ENCODE peak calls at places on chromosomes 5 and 9, in nine cellular contexts. B is pancreas, J is mucosa of descending colon, M is breast epithelium, I is A673, F is MM.1S, Z is SJSA1, C is hepatocyte, Q is HCT116. Y is an unnamed sample.
A peak's percentile ranks its signal among the peaks of the same experiment; 100 is the strongest.

GRCh38 chr5:112637343-112637742 is 100.3 kb upstream of the APC start:
- DNase-seq in Q (no peak), I (no peak), M (no peak), Z (no peak), F (no peak), J (no peak), C (no peak), B (no peak), Y (no peak)

GRCh38 chr9:2657427-2657826 is 35.8 kb downstream of the VLDLR start:
- DNase-seq in J (no peak), B (no peak), Q (no peak), C (no peak), I (no peak), M (no peak), Z (no peak), F (no peak), Y (no peak)

GRCh38 chr5:13731229-13731628 is 213.3 kb downstream of the DNAH5 start:
- DNase-seq in Z (no peak), I (no peak), C (no peak), B (no peak), J (no peak), F (no peak), M (no peak), Q (no peak), Y (no peak)

GRCh38 chr5:143923634-143924265 is 111.8 kb downstream of the HMHB1 start:
- DNase-seq in C (peak; percentile 19), Q (no peak), J (no peak), I (no peak), M (no peak), B (no peak), F (peak; percentile 16), Z (no peak), Y (no peak)

GRCh38 chr9:76624381-76625048 is 139.7 kb upstream of the PCA3 start:
- DNase-seq in M (no peak), B (no peak), Q (no peak), I (no peak), F (peak; percentile 82), Z (no peak), C (no peak), J (no peak), Y (no peak)

GRCh38 chr5:38780950-38781349 is 64.9 kb upstream of the OSMR start:
- DNase-seq in F (no peak), J (peak; percentile 51), Z (peak; percentile 77), I (peak; percentile 89), Q (no peak), M (peak; percentile 59), C (peak; percentile 48), B (peak; percentile 26), Y (no peak)

GRCh38 chr9:120919639-120920494 is 6.7 kb downstream of the TRAF1 start:
- DNase-seq in Z (no peak), J (no peak), Q (no peak), C (no peak), F (no peak), M (no peak), B (no peak), I (no peak), Y (no peak)

GRCh38 chr9:134061688-134062371 is 6.0 kb downstream of the BRD3 start:
- DNase-seq in C (peak; percentile 21), J (no peak), M (no peak), Z (peak; percentile 30), F (no peak), B (peak; percentile 19), I (no peak), Q (no peak), Y (peak; percentile 78)

GRCh38 chr5:173547579-173547978 is 68.9 kb downstream of the BOD1 start:
- DNase-seq in F (no peak), Q (no peak), I (no peak), J (no peak), B (no peak), Z (no peak), C (no peak), M (no peak), Y (no peak)

GRCh38 chr5:163563880-163564279 is 58.5 kb downstream of the MAT2B start:
- DNase-seq in J (no peak), F (no peak), Z (no peak), Q (no peak), M (no peak), I (no peak), C (no peak), B (no peak), Y (no peak)

GRCh38 chr5:138974227-138975063 is 99.3 kb upstream of the LRRTM2 start:
- DNase-seq in B (peak; percentile 75), Z (no peak), M (no peak), J (peak; percentile 19), F (no peak), I (peak; percentile 95), Q (no peak), C (no peak), Y (no peak)

GRCh38 chr5:40601198-40601868 is 78.4 kb upstream of the PTGER4 start:
- DNase-seq in B (no peak), Z (no peak), C (no peak), M (no peak), J (no peak), F (no peak), I (no peak), Q (no peak), Y (no peak)

GRCh38 chr5:124648902-124649467 is 97.5 kb downstream of the ZNF608 start:
- DNase-seq in J (no peak), Q (no peak), M (no peak), I (no peak), Z (no peak), C (no peak), F (no peak), B (no peak), Y (no peak)

GRCh38 chr9:107989099-107989498 is 499.5 kb upstream of the KLF4 start:
- DNase-seq in Z (no peak), J (no peak), I (no peak), C (no peak), M (no peak), F (no peak), B (no peak), Q (no peak), Y (no peak)

GRCh38 chr5:116664988-116665387 is 90.4 kb upstream of the SEMA6A start:
- DNase-seq in C (no peak), I (no peak), Q (no peak), B (no peak), F (no peak), J (no peak), M (no peak), Z (no peak), Y (no peak)

GRCh38 chr5:17282283-17283120 is 65.1 kb downstream of the BASP1 start:
- DNase-seq in Q (no peak), C (no peak), B (no peak), M (no peak), I (peak; percentile 98), J (no peak), F (peak; percentile 82), Z (no peak), Y (no peak)

GRCh38 chr9:110056062-110056461 is 151.9 kb downstream of the C9orf152 start:
- DNase-seq in M (no peak), Q (no peak), Z (no peak), C (no peak), I (no peak), F (no peak), B (no peak), J (no peak), Y (no peak)
- H3K4me1 ChIP-seq in M (no peaks in the 10 kb centered on the region), Q (peaks cover 12% of the 10 kb centered on the region), Z (peaks cover 25% of the 10 kb centered on the region), C (no peaks in the 10 kb centered on the region), I (no peaks in the 10 kb centered on the region), F (peaks cover 50% of the 10 kb centered on the region), B (no peaks in the 10 kb centered on the region), J (no peaks in the 10 kb centered on the region), Y (peaks cover 11% of the 10 kb centered on the region)

DNA sequence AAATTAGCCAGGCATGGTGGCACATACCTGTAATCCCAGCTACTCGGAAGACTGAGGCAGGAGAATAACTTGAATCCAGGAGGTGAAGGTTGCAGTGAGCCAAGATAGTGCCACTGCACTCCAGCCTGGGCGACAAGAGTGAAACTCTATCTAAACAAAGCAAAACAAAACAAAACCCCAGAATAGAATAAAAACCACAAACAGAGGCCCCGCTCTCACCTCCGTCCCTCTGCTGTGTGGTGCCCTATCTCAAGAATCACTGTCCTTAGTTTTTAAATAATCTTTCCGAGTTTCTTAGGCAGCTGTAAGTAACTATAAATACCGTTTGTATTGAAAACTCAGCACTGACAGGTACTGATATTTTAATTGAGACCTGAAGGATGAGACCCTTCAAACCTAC is 42.7 kb upstream of the IER5L start:
- DNase-seq in B (no peak), I (no peak), Q (no peak), M (no peak), J (no peak), Z (no peak), F (peak; percentile 79), C (no peak), Y (no peak)
- H3K4me3 ChIP-seq in B (no peak overlapping the region), I (no peak overlapping the region), Q (no peak overlapping the region), M (no peak overlapping the region), J (no peak overlapping the region), Z (no peak overlapping the region), F (peak overlapping the region; percentile 55), C (no peak overlapping the region), Y (no peak overlapping the region)

GRCh38 chr9:86045654-86046053 is 53.7 kb downstream of the GOLM1 start:
- DNase-seq in M (no peak), C (no peak), I (no peak), J (no peak), Z (no peak), Q (no peak), B (no peak), F (no peak), Y (no peak)

GRCh38 chr9:86042226-86042625 is 57.1 kb downstream of the GOLM1 start:
- DNase-seq in F (no peak), Q (no peak), B (no peak), Z (no peak), M (no peak), J (no peak), C (no peak), I (no peak), Y (no peak)

GRCh38 chr9:86041331-86041741 is 58.0 kb downstream of the GOLM1 start:
- DNase-seq in Z (no peak), C (no peak), F (no peak), B (no peak), J (no peak), Q (no peak), M (no peak), I (no peak), Y (no peak)

GRCh38 chr9:86043999-86044398 is 55.4 kb downstream of the GOLM1 start:
- DNase-seq in C (no peak), F (no peak), J (no peak), I (peak; percentile 53), Z (no peak), Q (peak; percentile 7), M (no peak), B (no peak), Y (no peak)

DNA sequence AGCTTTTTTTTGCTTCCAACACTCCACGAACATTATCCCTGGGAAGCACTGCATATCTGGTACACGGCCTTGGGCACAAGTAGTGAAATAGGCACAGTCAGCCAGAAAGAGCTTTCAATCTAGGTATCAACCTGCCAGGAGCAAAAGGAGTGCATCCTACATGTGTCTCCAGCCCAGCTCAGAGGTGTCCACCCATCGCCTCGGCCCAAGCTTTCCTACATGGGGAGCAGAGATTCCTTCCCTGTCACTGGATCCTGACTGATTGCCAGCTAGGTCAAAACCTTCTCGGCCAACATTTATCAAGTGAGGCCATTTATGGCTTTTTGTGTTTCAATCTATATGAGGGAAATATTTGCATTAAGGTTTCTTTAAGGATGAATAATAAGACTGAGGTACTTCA is 55.8 kb downstream of the GOLM1 start:
- DNase-seq in M (no peak), B (no peak), F (no peak), J (no peak), I (no peak), Z (no peak), Q (no peak), C (no peak), Y (no peak)
- H3K4me1 ChIP-seq in M (no peaks in the 10 kb centered on the region), B (no peaks in the 10 kb centered on the region), F (no peaks in the 10 kb centered on the region), J (no peaks in the 10 kb centered on the region), I (no peaks in the 10 kb centered on the region), Z (no peaks in the 10 kb centered on the region), Q (no peaks in the 10 kb centered on the region), C (no peaks in the 10 kb centered on the region), Y (peaks cover 8% of the 10 kb centered on the region)

GRCh38 chr5:67537439-67538342 is 341.1 kb upstream of the CD180 start:
- DNase-seq in C (no peak), J (no peak), Q (no peak), M (no peak), I (no peak), Z (no peak), B (no peak), F (no peak), Y (no peak)
- H3K4me3 ChIP-seq in C (no peak overlapping the region), J (no peak overlapping the region), Q (no peak overlapping the region), M (peak overlapping the region; percentile 26), I (no peak overlapping the region), Z (no peak overlapping the region), B (no peak overlapping the region), F (no peak overlapping the region), Y (no peak overlapping the region)